ENCODE peak calls at places on chromosomes 16 and 17, in nine cellular contexts. W is NCI-H146; E is NCI-H1092; R is cardiac fibroblast; G is type B pancreatic cell; A is fibroblast of lung; Y is fibroblast of the conjunctiva; J is effector memory CD4-positive, alpha-beta T cell; M is EL. V is an unnamed sample.

GRCh38 chr17:81825841-81826471 is 7.1 kb downstream of the MCRIP1 start:
- DNase-seq in Y (no peak), M (no peak), G (no peak), J (no peak), W (no peak), R (no peak), A (no peak), E (no peak), V (no peak)

GRCh38 chr17:7853693-7854043 is 1.2 kb upstream of the TMEM88 start:
- DNase-seq in M (no peak), W (no peak), G (peak), A (no peak), Y (no peak), E (no peak), R (no peak), J (no peak), V (no peak)

GRCh38 chr16:76176153-76176552 is 101.0 kb upstream of the CNTNAP4 start:
- DNase-seq in J (no peak), G (no peak), M (no peak), Y (no peak), W (no peak), E (no peak), A (no peak), R (no peak), V (no peak)

GRCh38 chr17:49565948-49566491 is 9.7 kb upstream of the NXPH3 start:
- DNase-seq in M (no peak), R (peak), E (no peak), W (peak), Y (peak), G (no peak), A (peak), J (no peak), V (no peak)

GRCh38 chr16:57754354-57755060 is 18.9 kb downstream of the KATNB1 start:
- DNase-seq in W (no peak), R (no peak), A (no peak), M (no peak), E (no peak), J (no peak), Y (no peak), G (no peak), V (no peak)

GRCh38 chr17:67033613-67034012 is 10.7 kb upstream of the CACNG1 start:
- DNase-seq in R (no peak), W (no peak), Y (no peak), A (no peak), J (no peak), M (no peak), G (no peak), E (no peak), V (no peak)

GRCh38 chr17:49469831-49470568 is 25.1 kb upstream of the NGFR start:
- DNase-seq in A (peak), Y (no peak), J (no peak), R (no peak), G (no peak), W (no peak), E (no peak), M (no peak), V (no peak)

GRCh38 chr16:2981177-2981898 is 1.1 kb upstream of the PKMYT1 start:
- DNase-seq in Y (no peak), W (no peak), J (no peak), G (no peak), R (no peak), E (no peak), A (no peak), M (no peak), V (no peak)

GRCh38 chr17:35947156-35947585 is 3.7 kb upstream of the LYZL6 start:
- DNase-seq in G (no peak), A (peak), Y (peak), M (peak), R (peak), W (peak), E (peak), J (peak), V (peak)

GRCh38 chr17:49450735-49451134 is 36.1 kb upstream of the PHB1 start:
- DNase-seq in J (no peak), M (peak), G (no peak), E (no peak), W (no peak), R (peak), Y (no peak), A (peak), V (no peak)

GRCh38 chr16:3623642-3624041 is 12.2 kb upstream of the SLX4 start:
- DNase-seq in Y (no peak), W (no peak), G (no peak), E (no peak), R (no peak), M (no peak), J (no peak), A (peak), V (no peak)

GRCh38 chr17:47995241-47995935 is 24.5 kb downstream of the CDK5RAP3 start:
- DNase-seq in G (no peak), Y (no peak), E (no peak), A (no peak), M (no peak), R (no peak), W (no peak), J (no peak), V (no peak)

GRCh38 chr17:74380959-74381808 is 13.9 kb downstream of the GPR142 start:
- DNase-seq in J (no peak), G (no peak), A (no peak), Y (no peak), R (no peak), M (no peak), E (no peak), W (no peak), V (no peak)

GRCh38 chr16:74271879-74272278 is 24.7 kb upstream of the PSMD7 start:
- DNase-seq in J (no peak), Y (no peak), A (no peak), M (no peak), R (peak), E (no peak), G (no peak), W (no peak), V (no peak)

GRCh38 chr17:14553847-14554246 is 253.0 kb downstream of the HS3ST3B1 start:
- DNase-seq in W (no peak), E (no peak), A (no peak), R (no peak), M (no peak), J (no peak), G (no peak), Y (no peak), V (no peak)

GRCh38 chr17:31550389-31551056 is 159.0 kb downstream of the RAB11FIP4 start:
- DNase-seq in W (no peak), R (peak), A (peak), G (no peak), J (no peak), E (no peak), M (no peak), Y (no peak), V (peak)

GRCh38 chr16:81902025-81902424 is 109.2 kb downstream of the SDR42E1 start:
- DNase-seq in Y (no peak), M (no peak), R (peak), W (no peak), E (no peak), A (no peak), G (no peak), J (no peak), V (no peak)

GRCh38 chr16:83878838-83879237 is 20.1 kb upstream of the MLYCD start:
- DNase-seq in E (peak), Y (peak), A (peak), G (no peak), M (peak), R (peak), W (peak), J (no peak), V (peak)

GRCh38 chr17:29151567-29151966 is 28.6 kb downstream of the MYO18A start:
- DNase-seq in Y (no peak), G (no peak), A (peak), J (no peak), W (no peak), E (no peak), R (peak), M (peak), V (peak)

GRCh38 chr17:41792835-41793748 is 6.6 kb upstream of the JUP start:
- DNase-seq in Y (no peak), G (no peak), E (no peak), J (no peak), A (peak), M (peak), R (peak), W (peak), V (peak)

GRCh38 chr16:86357303-86357702 is 153.0 kb upstream of the FOXF1 start:
- DNase-seq in R (no peak), M (no peak), Y (no peak), J (no peak), E (no peak), A (no peak), G (no peak), W (no peak), V (no peak)

GRCh38 chr16:81212830-81213465 is 25.5 kb upstream of the BCO1 start:
- DNase-seq in R (no peak), E (no peak), M (no peak), J (no peak), W (no peak), A (no peak), G (no peak), Y (no peak), V (no peak)

GRCh38 chr16:84950906-84951305 is 60.4 kb downstream of the ZDHHC7 start:
- DNase-seq in G (no peak), J (no peak), R (peak), M (no peak), Y (no peak), E (no peak), W (no peak), A (no peak), V (peak)

GRCh38 chr16:27892879-27893278 is 170.6 kb downstream of the GSG1L start:
- DNase-seq in E (no peak), G (no peak), R (no peak), J (no peak), Y (no peak), W (no peak), A (peak), M (no peak), V (peak)

GRCh38 chr16:27211026-27211425 is 7.7 kb downstream of the KDM8 start:
- DNase-seq in Y (no peak), J (no peak), M (no peak), E (no peak), A (no peak), R (no peak), W (no peak), G (no peak), V (no peak)

GRCh38 chr17:40315206-40315605 is 6.2 kb downstream of the RARA start:
- DNase-seq in W (no peak), J (no peak), A (no peak), Y (no peak), M (no peak), R (no peak), E (no peak), G (no peak), V (no peak)

GRCh38 chr16:82655315-82655714 is 28.5 kb downstream of the CDH13 start:
- DNase-seq in Y (peak), G (no peak), R (peak), W (no peak), J (peak), E (no peak), M (peak), A (peak), V (peak)

GRCh38 chr17:46078675-46079074 is 79.6 kb downstream of the STH start:
- DNase-seq in R (no peak), W (no peak), A (no peak), M (no peak), G (no peak), Y (no peak), E (no peak), J (no peak), V (no peak)

GRCh38 chr17:46978489-46979022 is 497 bp downstream of the RPRML start:
- DNase-seq in E (no peak), Y (no peak), G (no peak), R (no peak), J (no peak), W (peak), M (peak), A (no peak), V (no peak)